ENCODE peak calls at places on chromosomes 5 and 9, in seven cellular contexts. G, Z, X, A, T, R and P are unnamed samples.

GRCh38 chr9:116234091-116234490 is 80.5 kb downstream of the PAPPA start:
- DNase-seq in G (peak), Z (no peak), X (no peak), A (peak), T (no peak), R (no peak), P (no peak)

GRCh38 chr5:140054086-140054689 is 11.1 kb upstream of the NRG2 start:
- DNase-seq in G (no peak), Z (no peak), X (no peak), A (no peak), T (no peak), R (no peak), P (no peak)

GRCh38 chr9:131840220-131840619 is 100.3 kb upstream of the RAPGEF1 start:
- DNase-seq in G (no peak), Z (no peak), X (no peak), A (no peak), T (no peak), R (no peak), P (no peak)

GRCh38 chr5:120655828-120656435 is 191.8 kb downstream of the PRR16 start:
- DNase-seq in G (peak), Z (no peak), X (peak), A (peak), T (peak), R (peak), P (peak)

GRCh38 chr9:85433046-85433445 is 308.7 kb downstream of the AGTPBP1 start:
- DNase-seq in G (no peak), Z (no peak), X (no peak), A (no peak), T (no peak), R (no peak), P (no peak)

GRCh38 chr5:173538654-173539053 is 77.8 kb downstream of the BOD1 start:
- DNase-seq in G (no peak), Z (no peak), X (no peak), A (no peak), T (no peak), R (no peak), P (no peak)

GRCh38 chr5:172107606-172108005 is 80.4 kb downstream of the STK10 start:
- DNase-seq in G (peak), Z (no peak), X (no peak), A (peak), T (no peak), R (no peak), P (no peak)

GRCh38 chr9:99973455-99973854 is 67.0 kb downstream of the STX17 start:
- DNase-seq in G (no peak), Z (no peak), X (no peak), A (no peak), T (no peak), R (no peak), P (no peak)

GRCh38 chr5:14447958-14448881 is 133.4 kb upstream of the OTULINL start:
- DNase-seq in G (no peak), Z (no peak), X (peak), A (peak), T (no peak), R (no peak), P (peak)

GRCh38 chr9:136543280-136543679 is 2.6 kb downstream of the NOTCH1 start:
- DNase-seq in G (no peak), Z (no peak), X (no peak), A (no peak), T (no peak), R (no peak), P (no peak)

GRCh38 chr9:33988219-33988890 is 60.3 kb downstream of the UBAP2 start:
- DNase-seq in G (peak), Z (no peak), X (no peak), A (no peak), T (no peak), R (peak), P (no peak)

GRCh38 chr5:175872287-175873089 is 1.1 kb downstream of the CPLX2 start:
- DNase-seq in G (no peak), Z (no peak), X (peak), A (no peak), T (no peak), R (no peak), P (peak)

GRCh38 chr5:170681013-170681433 is 102.5 kb upstream of the GABRP start:
- DNase-seq in G (peak), Z (peak), X (no peak), A (peak), T (peak), R (peak), P (peak)

GRCh38 chr5:79349047-79349446 is 113.1 kb downstream of the JMY start:
- DNase-seq in G (peak), Z (no peak), X (no peak), A (no peak), T (no peak), R (no peak), P (no peak)

GRCh38 chr5:149638546-149639241 is 57.4 kb downstream of the ARHGEF37 start:
- DNase-seq in G (no peak), Z (no peak), X (no peak), A (no peak), T (no peak), R (no peak), P (no peak)